ENCODE peak calls at places on chromosomes 6 and 20, in six cellular contexts. I, W, A, Q, U and H are unnamed samples.
A peak's percentile ranks its signal among the peaks of the same experiment; 100 is the strongest.

GRCh38 chr6:32439708-32440214 is at the start of gene HLA-DRA:
- DNase-seq in Q (peak; percentile 4), W (no peak), A (peak; percentile 63), I (no peak), U (peak; percentile 85), H (peak; percentile 61)

GRCh38 chr6:137743493-137743892 is 123.6 kb upstream of the TNFAIP3 start:
- DNase-seq in Q (no peak), A (no peak), U (no peak), I (no peak), W (no peak), H (peak; percentile 34)

GRCh38 chr6:143705564-143705963 is 27.8 kb downstream of the PHACTR2 start:
- DNase-seq in W (no peak), A (no peak), Q (no peak), I (no peak), U (no peak), H (no peak)

GRCh38 chr6:158143700-158144099 is 24.4 kb downstream of the SERAC1 start:
- DNase-seq in A (no peak), U (no peak), Q (no peak), I (no peak), W (no peak), H (peak; percentile 11)

GRCh38 chr6:157120523-157121232 is 202.6 kb downstream of the TMEM242 start:
- DNase-seq in Q (no peak), I (no peak), W (no peak), A (no peak), U (no peak), H (no peak)

GRCh38 chr6:122722746-122723145 is 56.8 kb upstream of the FABP7 start:
- DNase-seq in A (no peak), I (no peak), U (peak; percentile 40), W (no peak), Q (no peak), H (peak; percentile 16)

GRCh38 chr6:63671098-63671754 is 35.6 kb downstream of the PHF3 start:
- DNase-seq in Q (no peak), A (no peak), U (no peak), W (no peak), I (no peak), H (no peak)

GRCh38 chr6:29516108-29516507 is 28.4 kb upstream of the MAS1L start:
- DNase-seq in U (peak; percentile 46), Q (no peak), W (no peak), A (peak; percentile 14), I (no peak), H (peak; percentile 89)

GRCh38 chr6:166743415-166743814 is 116.4 kb upstream of the RPS6KA2 start:
- DNase-seq in W (no peak), Q (no peak), U (no peak), I (no peak), A (no peak), H (no peak)

GRCh38 chr6:40794581-40794980 is 207.4 kb upstream of the LRFN2 start:
- DNase-seq in U (no peak), A (no peak), Q (no peak), I (no peak), W (no peak), H (no peak)

GRCh38 chr6:12653396-12653910 is 63.1 kb upstream of the PHACTR1 start:
- DNase-seq in W (no peak), I (no peak), A (no peak), Q (no peak), U (no peak), H (no peak)

GRCh38 chr6:131982740-131983259 is 31.6 kb upstream of the CCN2 start:
- DNase-seq in W (no peak), U (peak; percentile 83), Q (peak; percentile 53), I (no peak), A (no peak), H (peak; percentile 67)

GRCh38 chr6:36098920-36099647 is 31.2 kb upstream of the MAPK13 start:
- DNase-seq in A (no peak), I (no peak), W (no peak), Q (no peak), U (no peak), H (no peak)

GRCh38 chr20:1803216-1804128 is 91.7 kb upstream of the SIRPA start:
- DNase-seq in Q (no peak), A (no peak), I (no peak), U (peak; percentile 79), W (peak; percentile 35), H (peak; percentile 58)

GRCh38 chr20:5150226-5151076 is 23.6 kb downstream of the CDS2 start:
- DNase-seq in W (peak; percentile 35), U (peak; percentile 58), A (no peak), Q (no peak), I (no peak), H (no peak)

GRCh38 chr6:154156135-154156948 is 117.3 kb downstream of the OPRM1 start:
- DNase-seq in Q (no peak), I (peak; percentile 37), U (peak; percentile 51), W (peak; percentile 27), A (no peak), H (peak; percentile 69)

GRCh38 chr6:42482126-42482525 is 30.4 kb upstream of the TRERF1 start:
- DNase-seq in W (no peak), Q (no peak), A (no peak), U (peak; percentile 3), I (no peak), H (no peak)

GRCh38 chr20:38193586-38194105 is 28.6 kb upstream of the TGM2 start:
- DNase-seq in A (no peak), U (no peak), I (no peak), W (no peak), Q (no peak), H (no peak)

GRCh38 chr6:111441678-111442243 is 41.3 kb downstream of the REV3L start:
- DNase-seq in I (no peak), U (no peak), A (no peak), W (no peak), Q (no peak), H (no peak)

GRCh38 chr20:62735331-62735821 is 26.7 kb downstream of the NTSR1 start:
- DNase-seq in I (no peak), W (no peak), U (no peak), Q (no peak), A (no peak), H (peak; percentile 37)

GRCh38 chr6:46390153-46390876 is 100.9 kb downstream of the RCAN2 start:
- DNase-seq in U (peak; percentile 58), A (peak; percentile 6), Q (no peak), W (no peak), I (no peak), H (no peak)

GRCh38 chr6:108142240-108142639 is 23.6 kb upstream of the NR2E1 start:
- DNase-seq in W (no peak), I (no peak), U (no peak), A (no peak), Q (no peak), H (no peak)

GRCh38 chr20:2690718-2691117 is 1.9 kb upstream of the EBF4 start:
- DNase-seq in A (no peak), Q (no peak), I (no peak), W (no peak), U (no peak), H (no peak)

GRCh38 chr6:35728663-35729348 is 8.0 kb upstream of the ARMC12 start:
- DNase-seq in U (no peak), W (peak; percentile 71), Q (no peak), I (no peak), A (peak; percentile 22), H (no peak)

GRCh38 chr6:140061422-140062041 is 687.1 kb upstream of the CITED2 start:
- DNase-seq in I (no peak), Q (no peak), U (no peak), W (no peak), A (no peak), H (peak; percentile 23)

GRCh38 chr6:1024587-1024986 is 287.3 kb upstream of the FOXQ1 start:
- DNase-seq in U (peak; percentile 37), W (no peak), Q (peak; percentile 67), I (no peak), A (peak; percentile 88), H (peak; percentile 84)

GRCh38 chr6:31009731-31010130 is 543 bp upstream of the MUC22 start:
- DNase-seq in Q (no peak), U (no peak), A (no peak), I (no peak), W (no peak), H (peak; percentile 16)

GRCh38 chr6:16684896-16685554 is 76.2 kb downstream of the ATXN1 start:
- DNase-seq in I (peak; percentile 68), Q (no peak), U (peak; percentile 63), W (no peak), A (peak; percentile 89), H (peak; percentile 93)

GRCh38 chr6:86192123-86192522 is 549.4 kb upstream of the SYNCRIP start:
- DNase-seq in U (no peak), Q (no peak), W (no peak), A (peak; percentile 41), I (no peak), H (no peak)

GRCh38 chr20:37873909-37874308 is 29.0 kb upstream of the VSTM2L start:
- DNase-seq in W (peak; percentile 32), U (no peak), Q (no peak), A (no peak), I (no peak), H (no peak)

GRCh38 chr20:17024513-17025105 is 202.2 kb upstream of the PCSK2 start:
- DNase-seq in W (no peak), Q (peak; percentile 37), A (peak; percentile 95), U (peak; percentile 84), I (no peak), H (no peak)

GRCh38 chr6:26033942-26034354 is 53.3 kb upstream of the HFE start:
- DNase-seq in A (no peak), Q (no peak), U (no peak), I (no peak), W (peak; percentile 63), H (no peak)

GRCh38 chr20:34579191-34579661 is 20.7 kb downstream of the MAP1LC3A start:
- DNase-seq in I (no peak), A (peak; percentile 90), W (peak; percentile 75), U (peak; percentile 92), Q (no peak), H (peak; percentile 80)